ENCODE peak calls at places on chromosomes 1 and 21, in four cellular contexts. J, T, E and K are unnamed samples.

GRCh38 chr1:157948547-157949152 is 44.8 kb upstream of the KIRREL1 start:
- DNase-seq in T (no peak), E (peak), J (no peak), K (peak)

GRCh38 chr1:101140041-101140718 is 96.6 kb upstream of the S1PR1 start:
- DNase-seq in T (no peak), J (no peak), E (no peak), K (no peak)

GRCh38 chr1:25609921-25610320 is 6.7 kb upstream of the MAN1C1 start:
- DNase-seq in E (no peak), T (no peak), J (no peak), K (no peak)

GRCh38 chr1:20183876-20184275 is 2.0 kb upstream of the UBXN10 start:
- DNase-seq in E (no peak), J (no peak), T (no peak), K (no peak)

GRCh38 chr1:41103761-41104160 is 82.2 kb upstream of the SLFNL1 start:
- DNase-seq in E (no peak), J (no peak), T (no peak), K (no peak)

GRCh38 chr1:51837243-51837642 is 41.3 kb downstream of the NRDC start:
- DNase-seq in J (no peak), E (no peak), T (no peak), K (no peak)

GRCh38 chr1:207103892-207104373 is at the start of gene C4BPA:
- DNase-seq in T (no peak), E (no peak), J (no peak), K (no peak)

GRCh38 chr1:26225033-26225831 is 8.8 kb upstream of the CEP85 start:
- DNase-seq in J (peak), E (peak), T (no peak), K (peak)

GRCh38 chr1:41387667-41388091 is 26.4 kb downstream of the FOXO6 start:
- DNase-seq in E (peak), J (no peak), T (peak), K (peak)

GRCh38 chr1:47576758-47577115 is 138.9 kb downstream of the FOXD2 start:
- DNase-seq in E (no peak), J (no peak), T (no peak), K (no peak)

GRCh38 chr1:54459714-54460113 is 53.5 kb upstream of the SSBP3 start:
- DNase-seq in J (no peak), T (no peak), E (no peak), K (no peak)

GRCh38 chr1:109935451-109935900 is 24.8 kb downstream of the CSF1 start:
- DNase-seq in E (no peak), T (no peak), J (no peak), K (no peak)

GRCh38 chr1:184485731-184486723 is 99.2 kb downstream of the C1orf21 start:
- DNase-seq in E (no peak), J (no peak), T (no peak), K (no peak)

GRCh38 chr1:222004034-222004433 is 262.1 kb upstream of the DUSP10 start:
- DNase-seq in E (no peak), J (no peak), T (no peak), K (no peak)

GRCh38 chr21:45318556-45319341 is 31.1 kb upstream of the POFUT2 start:
- DNase-seq in T (no peak), E (no peak), J (peak), K (peak)

GRCh38 chr1:9037476-9038337 is 11.5 kb upstream of the SLC2A7 start:
- DNase-seq in T (no peak), E (no peak), J (no peak), K (no peak)

GRCh38 chr21:45285266-45285931 is 2.3 kb downstream of the POFUT2 start:
- DNase-seq in T (no peak), E (no peak), J (no peak), K (no peak)

GRCh38 chr1:41664861-41665640 is 180.6 kb upstream of the EDN2 start:
- DNase-seq in T (peak), E (no peak), J (peak), K (no peak)

GRCh38 chr1:1044455-1044854 is 24.5 kb downstream of the AGRN start:
- DNase-seq in J (no peak), E (no peak), T (no peak), K (no peak)

GRCh38 chr1:103170608-103171007 is 62.3 kb upstream of the COL11A1 start:
- DNase-seq in E (no peak), T (no peak), J (no peak), K (no peak)